ENCODE peak calls at places on chromosomes 2 and 18, in five cellular contexts. One of them, this sample, is unnamed.

GRCh38 chr2:223047260-223047761 is 4.7 kb upstream of the KCNE4 start:
- DNase-seq in hepatocyte: peak
- DNase-seq in cardiac muscle cell: peak
- DNase-seq in mesendoderm: no peak
- DNase-seq in K562: no peak
- DNase-seq in this sample: no peak

GRCh38 chr2:100948965-100949364 is 53.1 kb upstream of the RPL31 start:
- DNase-seq in hepatocyte: no peak
- DNase-seq in cardiac muscle cell: no peak
- DNase-seq in mesendoderm: no peak
- DNase-seq in K562: no peak
- DNase-seq in this sample: no peak

GRCh38 chr2:112006076-112006410 is 49.0 kb upstream of the TMEM87B start:
- DNase-seq in hepatocyte: no peak
- DNase-seq in cardiac muscle cell: peak
- DNase-seq in mesendoderm: no peak
- DNase-seq in K562: no peak
- DNase-seq in this sample: no peak

GRCh38 chr2:133177196-133177595 is 391.1 kb downstream of the NCKAP5 start:
- DNase-seq in hepatocyte: no peak
- DNase-seq in cardiac muscle cell: no peak
- DNase-seq in mesendoderm: no peak
- DNase-seq in K562: no peak
- DNase-seq in this sample: no peak

GRCh38 chr2:123953848-123954247 is 71.2 kb upstream of the CNTNAP5 start:
- DNase-seq in hepatocyte: peak
- DNase-seq in cardiac muscle cell: peak
- DNase-seq in mesendoderm: no peak
- DNase-seq in K562: no peak
- DNase-seq in this sample: no peak

GRCh38 chr2:163778045-163778753 is 42.4 kb upstream of the FIGN start:
- DNase-seq in hepatocyte: peak
- DNase-seq in cardiac muscle cell: peak
- DNase-seq in mesendoderm: peak
- DNase-seq in K562: no peak
- DNase-seq in this sample: no peak

GRCh38 chr2:188303363-188304031 is 11.8 kb downstream of the GULP1 start:
- DNase-seq in hepatocyte: peak
- DNase-seq in cardiac muscle cell: no peak
- DNase-seq in mesendoderm: peak
- DNase-seq in K562: no peak
- DNase-seq in this sample: no peak

GRCh38 chr18:906416-907170 is 1.9 kb downstream of the ADCYAP1 start:
- DNase-seq in hepatocyte: peak
- DNase-seq in cardiac muscle cell: no peak
- DNase-seq in mesendoderm: peak
- DNase-seq in K562: no peak
- DNase-seq in this sample: no peak

GRCh38 chr2:217835931-217836881 is 166.6 kb downstream of the TNS1 start:
- DNase-seq in hepatocyte: peak
- DNase-seq in cardiac muscle cell: peak
- DNase-seq in mesendoderm: peak
- DNase-seq in K562: no peak
- DNase-seq in this sample: peak

GRCh38 chr2:218476676-218477075 is 57.8 kb downstream of the VIL1 start:
- DNase-seq in hepatocyte: peak
- DNase-seq in cardiac muscle cell: peak
- DNase-seq in mesendoderm: no peak
- DNase-seq in K562: no peak
- DNase-seq in this sample: no peak

GRCh38 chr2:45669109-45669508 is 17.6 kb downstream of the PRKCE start:
- DNase-seq in hepatocyte: peak
- DNase-seq in cardiac muscle cell: peak
- DNase-seq in mesendoderm: no peak
- DNase-seq in K562: peak
- DNase-seq in this sample: no peak

GRCh38 chr2:1660656-1661650 is 83.4 kb downstream of the PXDN start:
- DNase-seq in hepatocyte: no peak
- DNase-seq in cardiac muscle cell: no peak
- DNase-seq in mesendoderm: no peak
- DNase-seq in K562: no peak
- DNase-seq in this sample: no peak

GRCh38 chr2:39875182-39875913 is 96.3 kb upstream of the THUMPD2 start:
- DNase-seq in hepatocyte: peak
- DNase-seq in cardiac muscle cell: peak
- DNase-seq in mesendoderm: no peak
- DNase-seq in K562: no peak
- DNase-seq in this sample: no peak

GRCh38 chr2:26162963-26163362 is 9.9 kb upstream of the GAREM2 start:
- DNase-seq in hepatocyte: no peak
- DNase-seq in cardiac muscle cell: no peak
- DNase-seq in mesendoderm: no peak
- DNase-seq in K562: no peak
- DNase-seq in this sample: no peak

DNA sequence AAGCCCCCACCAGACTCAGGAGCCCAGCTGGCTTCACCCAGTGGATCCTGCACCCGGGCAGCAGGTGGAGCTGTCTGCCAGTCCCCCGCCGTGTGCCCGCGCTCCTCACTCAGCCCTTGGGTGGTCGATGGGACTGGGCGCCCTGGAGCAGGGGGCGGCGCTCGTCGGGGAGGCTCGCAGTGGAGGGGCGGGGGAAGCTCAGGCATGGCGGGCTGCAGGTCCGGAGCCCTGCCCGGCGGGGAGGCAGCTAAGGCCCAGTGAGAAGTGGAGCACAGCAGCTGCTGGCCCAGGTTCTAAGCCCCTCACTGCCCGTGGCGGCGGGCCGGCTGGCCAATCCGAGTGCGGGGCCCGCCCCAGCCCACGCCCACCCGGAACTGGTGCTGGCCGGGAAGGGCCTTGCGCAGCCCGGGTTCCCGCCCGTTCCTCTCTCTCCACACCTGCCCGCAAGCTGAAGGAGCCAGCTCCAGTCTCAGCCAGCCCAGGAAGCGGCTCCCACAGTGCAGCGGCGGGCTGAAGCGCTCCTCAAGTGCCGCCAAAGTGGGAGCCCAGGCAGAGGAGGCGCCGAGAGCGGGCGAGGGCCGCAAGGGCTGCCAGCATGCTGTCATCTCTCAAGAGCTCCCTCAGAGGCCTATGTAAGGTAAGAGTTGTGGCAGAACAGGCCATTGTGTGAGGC is 1307.8 kb upstream of the TMEFF2 start:
- DNase-seq in hepatocyte: peak
- DNase-seq in cardiac muscle cell: no peak
- DNase-seq in mesendoderm: peak
- DNase-seq in K562: peak
- DNase-seq in this sample: no peak
- H3K4me3 ChIP-seq in hepatocyte: peak
- H3K4me3 ChIP-seq in cardiac muscle cell: no peak
- H3K4me3 ChIP-seq in mesendoderm: no peak
- H3K4me3 ChIP-seq in K562: peak
- H3K4me3 ChIP-seq in this sample: no peak

GRCh38 chr2:102939207-102939606 is 177.4 kb downstream of the TMEM182 start:
- DNase-seq in hepatocyte: no peak
- DNase-seq in cardiac muscle cell: no peak
- DNase-seq in mesendoderm: no peak
- DNase-seq in K562: no peak
- DNase-seq in this sample: no peak
- H3K4me3 ChIP-seq in hepatocyte: no peak
- H3K4me3 ChIP-seq in cardiac muscle cell: no peak
- H3K4me3 ChIP-seq in mesendoderm: no peak
- H3K4me3 ChIP-seq in K562: no peak
- H3K4me3 ChIP-seq in this sample: no peak

GRCh38 chr18:63936932-63937393 is 12.1 kb upstream of the HMSD start:
- DNase-seq in hepatocyte: no peak
- DNase-seq in cardiac muscle cell: no peak
- DNase-seq in mesendoderm: peak
- DNase-seq in K562: no peak
- DNase-seq in this sample: peak
- H3K4me3 ChIP-seq in hepatocyte: peak
- H3K4me3 ChIP-seq in cardiac muscle cell: peak
- H3K4me3 ChIP-seq in mesendoderm: no peak
- H3K4me3 ChIP-seq in K562: no peak
- H3K4me3 ChIP-seq in this sample: peak

DNA sequence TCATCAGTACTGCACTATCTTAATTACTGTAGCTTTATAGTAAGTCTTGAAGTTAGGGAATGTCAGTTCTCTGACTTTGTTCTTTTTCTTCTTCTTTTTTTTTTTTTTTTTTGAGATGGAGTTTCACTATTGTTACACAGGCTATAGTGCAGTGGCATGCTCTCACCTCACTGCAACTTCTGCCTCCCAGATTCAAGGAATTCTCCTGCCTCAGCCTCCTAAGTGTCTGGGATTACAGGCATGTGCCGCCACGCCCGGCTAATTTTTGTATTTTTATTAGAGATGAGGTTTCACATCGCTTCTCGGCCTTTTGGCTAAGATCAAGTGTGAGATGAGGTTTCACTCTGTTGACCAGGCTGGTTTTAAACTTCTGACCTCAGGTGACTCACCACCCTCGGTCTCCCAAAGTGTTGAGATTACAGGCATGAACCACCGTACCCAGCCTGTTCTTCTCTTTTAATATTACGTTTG is 41.9 kb upstream of the TANC1 start:
- DNase-seq in hepatocyte: peak
- DNase-seq in cardiac muscle cell: peak
- DNase-seq in mesendoderm: no peak
- DNase-seq in K562: no peak
- DNase-seq in this sample: peak
- H3K4me3 ChIP-seq in hepatocyte: no peak
- H3K4me3 ChIP-seq in cardiac muscle cell: no peak
- H3K4me3 ChIP-seq in mesendoderm: no peak
- H3K4me3 ChIP-seq in K562: no peak
- H3K4me3 ChIP-seq in this sample: no peak

DNA sequence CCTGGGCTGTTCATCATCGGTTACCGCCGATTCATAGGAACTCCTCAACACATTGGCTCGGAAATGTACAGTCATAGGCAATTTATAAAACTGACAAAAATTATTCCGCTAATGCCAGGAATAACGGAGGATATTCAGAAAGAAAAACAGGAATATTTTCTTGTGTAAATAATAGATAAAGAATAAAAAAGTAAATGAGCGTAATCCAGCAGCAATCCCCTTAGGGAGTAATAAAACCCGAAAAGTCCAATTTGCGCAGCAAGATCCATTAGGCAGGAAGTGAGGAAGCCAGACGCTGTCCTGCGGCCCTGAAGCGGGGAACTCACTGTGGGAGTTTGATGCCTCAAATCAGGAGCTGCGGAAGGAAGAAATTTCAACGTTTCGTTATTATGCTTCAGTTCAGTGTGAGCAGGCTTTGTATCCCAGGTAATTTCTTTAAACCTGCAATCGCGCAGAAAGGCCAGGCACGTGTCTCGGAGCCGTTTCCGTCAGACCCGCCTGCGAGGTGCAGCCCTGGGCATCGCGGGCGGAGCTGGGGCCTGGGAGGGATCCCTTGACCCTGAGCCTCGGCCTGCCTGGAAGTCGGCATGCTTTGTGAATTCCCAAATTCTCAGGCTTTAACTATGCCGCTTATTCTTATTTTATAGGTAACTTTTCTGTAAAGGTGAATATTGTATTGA is 180.9 kb upstream of the ALKAL2 start:
- DNase-seq in hepatocyte: no peak
- DNase-seq in cardiac muscle cell: no peak
- DNase-seq in mesendoderm: peak
- DNase-seq in K562: no peak
- DNase-seq in this sample: no peak
- H3K4me3 ChIP-seq in hepatocyte: no peak
- H3K4me3 ChIP-seq in cardiac muscle cell: no peak
- H3K4me3 ChIP-seq in mesendoderm: no peak
- H3K4me3 ChIP-seq in K562: no peak
- H3K4me3 ChIP-seq in this sample: no peak

DNA sequence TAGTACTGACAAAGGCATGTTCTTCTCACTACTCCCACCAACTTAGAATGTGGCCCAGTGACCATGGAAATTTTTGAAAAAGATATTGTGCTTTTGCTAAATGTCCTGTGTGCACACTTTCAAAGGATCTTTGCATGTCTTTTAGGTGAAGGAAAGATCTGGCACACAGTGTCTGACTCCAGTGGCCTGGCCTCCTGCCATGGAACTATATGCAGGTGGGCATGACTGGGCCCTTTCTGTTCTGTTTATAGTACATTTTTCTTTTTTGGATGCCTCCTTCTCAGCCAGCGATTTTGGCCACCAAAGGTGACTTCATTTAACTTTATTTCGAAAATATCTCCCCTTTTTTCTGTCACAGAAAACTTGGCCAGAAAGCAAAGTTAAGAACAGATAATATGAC is 999.7 kb upstream of the PIK3C3 start:
- DNase-seq in hepatocyte: no peak
- DNase-seq in cardiac muscle cell: no peak
- DNase-seq in mesendoderm: no peak
- DNase-seq in K562: no peak
- DNase-seq in this sample: no peak
- H3K4me3 ChIP-seq in hepatocyte: no peak
- H3K4me3 ChIP-seq in cardiac muscle cell: no peak
- H3K4me3 ChIP-seq in mesendoderm: no peak
- H3K4me3 ChIP-seq in K562: no peak
- H3K4me3 ChIP-seq in this sample: no peak

GRCh38 chr2:53093355-53093754 is 674.2 kb upstream of the CHAC2 start:
- DNase-seq in hepatocyte: no peak
- DNase-seq in cardiac muscle cell: no peak
- DNase-seq in mesendoderm: no peak
- DNase-seq in K562: no peak
- DNase-seq in this sample: no peak

GRCh38 chr2:53098323-53099073 is 669.1 kb upstream of the CHAC2 start:
- DNase-seq in hepatocyte: no peak
- DNase-seq in cardiac muscle cell: no peak
- DNase-seq in mesendoderm: no peak
- DNase-seq in K562: no peak
- DNase-seq in this sample: no peak

GRCh38 chr2:53096346-53096745 is 671.3 kb upstream of the CHAC2 start:
- DNase-seq in hepatocyte: no peak
- DNase-seq in cardiac muscle cell: no peak
- DNase-seq in mesendoderm: no peak
- DNase-seq in K562: no peak
- DNase-seq in this sample: no peak

GRCh38 chr2:53095227-53095626 is 672.4 kb upstream of the CHAC2 start:
- DNase-seq in hepatocyte: no peak
- DNase-seq in cardiac muscle cell: no peak
- DNase-seq in mesendoderm: no peak
- DNase-seq in K562: no peak
- DNase-seq in this sample: no peak

GRCh38 chr2:53095664-53096063 is 671.9 kb upstream of the CHAC2 start:
- DNase-seq in hepatocyte: no peak
- DNase-seq in cardiac muscle cell: no peak
- DNase-seq in mesendoderm: no peak
- DNase-seq in K562: no peak
- DNase-seq in this sample: no peak
- H3K4me3 ChIP-seq in hepatocyte: no peak
- H3K4me3 ChIP-seq in cardiac muscle cell: no peak
- H3K4me3 ChIP-seq in mesendoderm: no peak
- H3K4me3 ChIP-seq in K562: no peak
- H3K4me3 ChIP-seq in this sample: no peak

This sample was measured in GM12865.